ENCODE peak calls at places on chromosomes 16 and 17, in six cellular contexts. P is transverse colon, R is AG04449, Z is Panc1, B is Caco-2, Y is A549. G is an unnamed sample.

GRCh38 chr16:48013476-48013875 is 142.3 kb downstream of the ABCC12 start:
- DNase-seq in P (no peak), R (no peak), Z (no peak), B (no peak), Y (no peak), G (no peak)

GRCh38 chr17:68089881-68090280 is 54.3 kb downstream of the KPNA2 start:
- DNase-seq in Z (no peak), Y (peak), R (no peak), B (no peak), P (peak), G (no peak)

GRCh38 chr16:17205279-17206139 is 265.3 kb downstream of the XYLT1 start:
- DNase-seq in B (no peak), P (no peak), Y (no peak), R (peak), Z (no peak), G (no peak)

GRCh38 chr17:70767102-70767701 is 597.9 kb downstream of the KCNJ2 start:
- DNase-seq in P (no peak), Z (no peak), Y (peak), R (no peak), B (no peak), G (no peak)

GRCh38 chr17:72421128-72422092 is 300.6 kb downstream of the SOX9 start:
- DNase-seq in R (peak), Z (peak), B (peak), P (peak), Y (peak), G (no peak)

GRCh38 chr16:1990336-1991134 is 765 bp downstream of the SYNGR3 start:
- DNase-seq in R (no peak), B (peak), Z (no peak), Y (no peak), P (peak), G (no peak)

GRCh38 chr17:77235370-77236080 is 94.8 kb downstream of the SEC14L1 start:
- DNase-seq in Y (no peak), P (no peak), Z (no peak), B (no peak), R (peak), G (peak)

GRCh38 chr16:57615813-57616212 is 12.6 kb upstream of the ADGRG1 start:
- DNase-seq in P (no peak), B (peak), R (no peak), Y (no peak), Z (no peak), G (no peak)

GRCh38 chr17:1989135-1989534 is 36.0 kb downstream of the RTN4RL1 start:
- DNase-seq in Y (peak), Z (no peak), R (peak), B (no peak), P (no peak), G (peak)

GRCh38 chr17:7315570-7316243 is 547 bp upstream of the GPS2 start:
- DNase-seq in R (no peak), Y (no peak), P (no peak), Z (no peak), B (no peak), G (no peak)

GRCh38 chr16:50306287-50306686 is 39.9 kb downstream of the ADCY7 start:
- DNase-seq in Z (no peak), Y (no peak), B (no peak), P (no peak), R (no peak), G (peak)

GRCh38 chr17:19386974-19387920 is at the start of gene MFAP4:
- DNase-seq in Y (no peak), P (peak), B (no peak), Z (no peak), R (peak), G (peak)

GRCh38 chr17:78415821-78416301 is 37.4 kb downstream of the PGS1 start:
- DNase-seq in R (no peak), P (no peak), Z (no peak), Y (no peak), B (no peak), G (no peak)

GRCh38 chr17:62140836-62141235 is 75.8 kb upstream of the MED13 start:
- DNase-seq in Y (no peak), P (peak), B (no peak), R (no peak), Z (no peak), G (no peak)

GRCh38 chr16:29717113-29717512 is 28.7 kb downstream of the C16orf54 start:
- DNase-seq in R (no peak), Z (no peak), P (no peak), Y (no peak), B (no peak), G (no peak)

GRCh38 chr17:80168371-80168770 is 1.5 kb upstream of the CARD14 start:
- DNase-seq in Y (no peak), R (no peak), B (no peak), P (no peak), Z (no peak), G (no peak)

GRCh38 chr16:29009050-29009837 is 24.4 kb downstream of the LAT start:
- DNase-seq in P (no peak), Y (no peak), Z (no peak), R (no peak), B (no peak), G (no peak)

GRCh38 chr17:38403491-38403890 is 24.8 kb upstream of the ARHGAP23 start:
- DNase-seq in P (no peak), Z (no peak), Y (no peak), B (no peak), R (no peak), G (no peak)

GRCh38 chr16:75250809-75251279 is 580 bp downstream of the BCAR1 start:
- DNase-seq in Y (peak), P (peak), R (no peak), B (peak), Z (no peak), G (no peak)

GRCh38 chr16:3065069-3065741 is at the start of gene IL32:
- DNase-seq in P (peak), Z (no peak), Y (peak), R (peak), B (peak), G (peak)

GRCh38 chr16:17125671-17126070 is 345.1 kb downstream of the XYLT1 start:
- DNase-seq in P (no peak), Z (no peak), B (no peak), Y (no peak), R (no peak), G (no peak)

GRCh38 chr16:88384222-88385111 is 1.7 kb downstream of the ZNF469 start:
- DNase-seq in Y (no peak), B (no peak), R (no peak), P (no peak), Z (no peak), G (no peak)

GRCh38 chr16:23414731-23415130 is 38.3 kb downstream of the COG7 start:
- DNase-seq in Y (no peak), B (no peak), P (no peak), Z (no peak), R (no peak), G (no peak)

GRCh38 chr16:15457958-15458357 is 23.6 kb downstream of the BMERB1 start:
- DNase-seq in P (no peak), Y (no peak), R (no peak), Z (no peak), B (no peak), G (no peak)

GRCh38 chr17:82400830-82401229 is 17.3 kb upstream of the HEXD start:
- DNase-seq in B (no peak), P (peak), R (no peak), Y (no peak), Z (no peak), G (no peak)

GRCh38 chr17:12680993-12681392 is 15.3 kb downstream of the MYOCD start:
- DNase-seq in P (no peak), R (no peak), Z (no peak), B (no peak), Y (no peak), G (no peak)

GRCh38 chr17:12686486-12686885 is 20.8 kb downstream of the MYOCD start:
- DNase-seq in Z (no peak), B (no peak), Y (no peak), P (no peak), R (no peak), G (no peak)

GRCh38 chr17:12680407-12680897 is 14.8 kb downstream of the MYOCD start:
- DNase-seq in R (no peak), Y (no peak), P (peak), Z (no peak), B (no peak), G (no peak)

GRCh38 chr17:12688382-12688781 is 22.7 kb downstream of the MYOCD start:
- DNase-seq in B (no peak), R (no peak), P (no peak), Y (no peak), Z (no peak), G (no peak)

GRCh38 chr17:12683299-12683698 is 17.6 kb downstream of the MYOCD start:
- DNase-seq in Y (no peak), P (no peak), R (no peak), Z (no peak), B (no peak), G (no peak)
- TF ChIP-seq CTCF in Y (no peak), P (no peak), R (no peak), Z (no peak), B (no peak), G (no peak)

GRCh38 chr17:49703557-49704277 is 4.0 kb downstream of the SLC35B1 start:
- DNase-seq in B (peak), Y (peak), R (peak), Z (peak), P (peak), G (no peak)
- TF ChIP-seq CTCF in B (peak), Y (peak), R (peak), Z (peak), P (peak), G (peak)

GRCh38 chr16:77849640-77850258 is 61.4 kb downstream of the VAT1L start:
- DNase-seq in B (no peak), P (no peak), Y (no peak), Z (no peak), R (no peak), G (peak)
- TF ChIP-seq CTCF in B (no peak), P (no peak), Y (no peak), Z (no peak), R (no peak), G (no peak)

GRCh38 chr17:40963838-40964237 is 2.9 kb downstream of the KRT39 start:
- DNase-seq in R (no peak), B (no peak), Y (peak), P (no peak), Z (no peak), G (no peak)
- TF ChIP-seq CTCF in R (peak), B (peak), Y (peak), P (peak), Z (peak), G (peak)

G was measured in ascending aorta.